ENCODE peak calls at places on chromosomes 6 and 20, in four cellular contexts. A is GM06990, T is GM13977, P is colonic mucosa. N is an unnamed sample.

GRCh38 chr6:129844118-129844891 is 16.8 kb downstream of the TMEM244 start:
- DNase-seq in T (no peak), A (no peak), P (no peak), N (no peak)

GRCh38 chr6:159969921-159970320 is 1.0 kb downstream of the IGF2R start:
- DNase-seq in A (no peak), T (peak; percentile 73), P (peak; percentile 82), N (no peak)

GRCh38 chr6:9647599-9647998 is 767.3 kb downstream of the TFAP2A start:
- DNase-seq in A (no peak), T (no peak), P (no peak), N (no peak)

GRCh38 chr6:26489926-26490575 is 10.1 kb upstream of the BTN1A1 start:
- DNase-seq in A (no peak), P (no peak), T (no peak), N (no peak)

GRCh38 chr6:52016918-52017748 is 70.3 kb downstream of the PKHD1 start:
- DNase-seq in T (no peak), P (no peak), A (no peak), N (no peak)

GRCh38 chr6:22954749-22955385 is 385.5 kb downstream of the HDGFL1 start:
- DNase-seq in T (no peak), P (no peak), A (peak; percentile 23), N (no peak)

GRCh38 chr20:59047938-59048680 is 5.5 kb upstream of the PRELID3B start:
- DNase-seq in A (no peak), T (no peak), P (peak; percentile 76), N (no peak)

GRCh38 chr6:75098709-75099108 is 107.1 kb downstream of the COL12A1 start:
- DNase-seq in P (peak; percentile 43), A (no peak), T (no peak), N (no peak)

GRCh38 chr20:57702521-57702920 is 7.3 kb downstream of the PMEPA1 start:
- DNase-seq in T (no peak), A (no peak), P (no peak), N (no peak)

GRCh38 chr20:20009784-20010253 is 7.3 kb upstream of the NAA20 start:
- DNase-seq in A (no peak), P (no peak), T (no peak), N (no peak)

GRCh38 chr6:29611426-29611825 is 21.6 kb downstream of the GABBR1 start:
- DNase-seq in T (no peak), P (no peak), A (no peak), N (no peak)

GRCh38 chr20:59033616-59034165 is 1.6 kb upstream of the ATP5F1E start:
- DNase-seq in T (no peak), P (no peak), A (no peak), N (no peak)

GRCh38 chr6:43604174-43604573 is 24.9 kb downstream of the GTPBP2 start:
- DNase-seq in P (no peak), T (no peak), A (no peak), N (no peak)

GRCh38 chr20:44056010-44056698 is 130.8 kb downstream of the JPH2 start:
- DNase-seq in A (no peak), T (no peak), P (no peak), N (no peak)

GRCh38 chr6:3117912-3118352 is 579 bp upstream of the BPHL start:
- DNase-seq in A (no peak), T (no peak), P (no peak), N (no peak)

GRCh38 chr6:100617633-100618348 is 153.1 kb upstream of the SIM1 start:
- DNase-seq in A (no peak), T (no peak), P (no peak), N (peak; percentile 12)